ENCODE peak calls at places on chromosome 5, in six cellular contexts. W is GM12892, O is HepG2, H is H1, L is K562, Z is GM12878. J is an unnamed sample.

GRCh38 chr5:108793207-108793606 is 45.5 kb downstream of the FER start:
- DNase-seq in W (no peak), O (no peak), H (no peak), L (no peak), Z (no peak), J (no peak)

GRCh38 chr5:109256486-109256885 is 153.3 kb downstream of the PJA2 start:
- DNase-seq in W (no peak), O (no peak), H (no peak), L (no peak), Z (no peak), J (no peak)

GRCh38 chr5:101561018-101561417 is 657.9 kb upstream of the ST8SIA4 start:
- DNase-seq in W (no peak), O (no peak), H (no peak), L (no peak), Z (no peak), J (no peak)

GRCh38 chr5:147148715-147149114 is 86.1 kb upstream of the STK32A start:
- DNase-seq in W (no peak), O (no peak), H (no peak), L (no peak), Z (no peak), J (no peak)

GRCh38 chr5:132081458-132081857 is 7.9 kb downstream of the CSF2 start:
- DNase-seq in W (no peak), O (no peak), H (no peak), L (no peak), Z (no peak), J (no peak)

GRCh38 chr5:150613991-150614650 is 26.3 kb upstream of the SYNPO start:
- DNase-seq in W (no peak), O (no peak), H (peak), L (no peak), Z (no peak), J (no peak)

GRCh38 chr5:150562832-150563231 is 54.9 kb downstream of the NDST1 start:
- DNase-seq in W (no peak), O (peak), H (no peak), L (no peak), Z (peak), J (no peak)

GRCh38 chr5:685262-686171 is 7.6 kb downstream of the TPPP start:
- DNase-seq in W (peak), O (no peak), H (no peak), L (no peak), Z (no peak), J (peak)

GRCh38 chr5:159184858-159185381 is 24.4 kb downstream of the RNF145 start:
- DNase-seq in W (no peak), O (no peak), H (no peak), L (no peak), Z (no peak), J (no peak)

GRCh38 chr5:10518352-10518751 is 45.5 kb upstream of the ANKRD33B start:
- DNase-seq in W (no peak), O (no peak), H (no peak), L (no peak), Z (no peak), J (no peak)

GRCh38 chr5:120778491-120779293 is 314.6 kb downstream of the PRR16 start:
- DNase-seq in W (no peak), O (no peak), H (no peak), L (no peak), Z (no peak), J (no peak)

GRCh38 chr5:74833537-74834266 is 32.5 kb downstream of the FAM169A start:
- DNase-seq in W (no peak), O (peak), H (no peak), L (no peak), Z (no peak), J (no peak)

GRCh38 chr5:76406014-76406413 is 2.9 kb downstream of the IQGAP2 start:
- DNase-seq in W (no peak), O (no peak), H (no peak), L (no peak), Z (no peak), J (no peak)

GRCh38 chr5:179793470-179794139 is at the start of gene LTC4S:
- DNase-seq in W (no peak), O (no peak), H (no peak), L (no peak), Z (no peak), J (no peak)

GRCh38 chr5:88674262-88675158 is 208.5 kb downstream of the MEF2C start:
- DNase-seq in W (no peak), O (no peak), H (peak), L (no peak), Z (no peak), J (no peak)

GRCh38 chr5:147901555-147901954 is 4.8 kb downstream of the C5orf46 start:
- DNase-seq in W (no peak), O (no peak), H (no peak), L (no peak), Z (no peak), J (no peak)

GRCh38 chr5:1437452-1437851 is 7.8 kb downstream of the SLC6A3 start:
- DNase-seq in W (no peak), O (peak), H (no peak), L (peak), Z (no peak), J (no peak)

GRCh38 chr5:57298985-57299491 is 125.2 kb downstream of the GPBP1 start:
- DNase-seq in W (no peak), O (peak), H (no peak), L (peak), Z (peak), J (no peak)

GRCh38 chr5:32462618-32463017 is 18.1 kb upstream of the ZFR start:
- DNase-seq in W (no peak), O (no peak), H (no peak), L (no peak), Z (no peak), J (no peak)

GRCh38 chr5:125412051-125412560 is 665.7 kb upstream of the ZNF608 start:
- DNase-seq in W (peak), O (no peak), H (no peak), L (no peak), Z (peak), J (no peak)
- TF ChIP-seq TAF1 in W (no peak), O (no peak), H (no peak), L (no peak), Z (peak), J (no peak)

GRCh38 chr5:151699071-151699901 is 12.6 kb upstream of the SPARC start:
- DNase-seq in W (no peak), O (peak), H (no peak), L (no peak), Z (no peak), J (no peak)
- TF ChIP-seq POLR2A in W (no peak), O (no peak), H (no peak), L (no peak), Z (no peak), J (no peak)

GRCh38 chr5:78675956-78676727 is 27.6 kb upstream of the LHFPL2 start:
- DNase-seq in W (no peak), O (no peak), H (no peak), L (no peak), Z (no peak), J (no peak)

GRCh38 chr5:78672154-78672553 is 23.6 kb upstream of the LHFPL2 start:
- DNase-seq in W (no peak), O (no peak), H (no peak), L (no peak), Z (no peak), J (no peak)

GRCh38 chr5:78679905-78680304 is 31.3 kb upstream of the LHFPL2 start:
- DNase-seq in W (no peak), O (no peak), H (no peak), L (no peak), Z (no peak), J (no peak)

DNA sequence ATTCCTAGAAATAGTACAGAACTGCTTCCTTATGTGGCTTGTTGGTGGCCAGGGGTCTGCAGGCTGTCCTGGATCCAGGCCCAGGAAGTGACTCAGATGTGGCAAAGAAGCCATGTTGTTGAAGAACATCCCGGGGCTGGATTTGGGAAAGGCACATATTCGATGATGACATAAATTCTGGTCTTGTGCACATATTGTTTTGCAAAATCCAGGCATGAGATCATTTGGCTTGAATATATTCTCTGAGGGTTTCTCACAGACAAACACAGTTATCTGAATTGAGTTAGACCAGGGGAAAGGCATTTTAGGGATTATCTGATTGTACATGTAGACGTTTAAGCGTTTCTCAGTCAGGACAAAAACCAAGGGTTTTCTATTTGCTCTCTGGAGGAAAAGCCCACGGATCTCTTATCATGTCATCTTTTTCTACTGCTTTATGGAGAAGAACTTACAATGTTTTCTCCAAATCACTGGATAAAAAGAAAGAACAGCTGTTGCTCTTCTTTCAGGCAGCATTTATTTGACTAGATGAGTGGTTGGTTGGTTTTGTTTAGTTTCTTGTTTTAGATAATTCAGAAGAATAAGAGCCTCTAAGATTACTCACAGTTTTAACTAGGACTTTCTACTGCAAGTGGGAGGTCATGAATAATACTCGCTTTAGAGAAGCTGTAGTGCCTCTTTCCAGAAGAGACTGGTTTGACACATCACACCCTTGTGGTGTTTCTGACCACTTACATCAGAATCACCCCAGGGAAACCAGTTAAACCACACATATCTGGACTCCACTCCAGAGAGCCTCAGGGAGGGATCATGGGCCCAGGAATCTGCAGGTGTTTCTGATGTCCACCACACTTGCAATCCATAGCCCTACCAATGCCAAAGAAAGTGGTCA is 29.5 kb upstream of the LHFPL2 start:
- DNase-seq in W (no peak), O (no peak), H (no peak), L (peak), Z (peak), J (no peak)
- TF ChIP-seq TAF1 in W (no peak), O (no peak), H (no peak), L (no peak), Z (no peak), J (no peak)

DNA sequence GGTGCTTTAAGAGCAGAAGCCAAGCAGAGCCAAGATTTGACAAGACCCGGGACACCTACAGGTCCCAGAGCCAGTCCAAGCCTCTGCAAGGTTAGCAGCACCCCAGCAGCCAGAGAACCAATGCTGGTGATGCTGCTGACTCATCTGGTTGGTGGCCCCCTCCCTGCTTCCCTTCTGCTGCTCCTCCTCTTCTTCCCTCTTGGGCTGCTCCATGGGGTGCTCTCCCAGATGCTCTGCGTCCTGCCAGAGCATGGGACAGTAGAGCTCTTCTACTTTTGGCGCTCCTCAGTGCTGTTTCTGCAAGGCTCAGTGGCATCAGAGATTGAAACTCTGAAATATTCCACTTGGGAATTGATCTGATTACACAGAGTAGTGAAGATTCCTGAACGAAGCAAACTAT is 76.1 kb upstream of the SAP30L start:
- DNase-seq in W (no peak), O (no peak), H (no peak), L (peak), Z (no peak), J (no peak)
- TF ChIP-seq POLR2A in W (no peak), O (no peak), H (no peak), L (no peak), Z (no peak), J (no peak)